ENCODE peak calls at places on chromosomes 6 and 20, in seven cellular contexts. One of them, this sample, is unnamed. For H3K4me1, the result is how much of the 10 kb centered on the place peaks cover.

GRCh38 chr6:154895841-154896240 is 99.3 kb upstream of the TIAM2 start:
- DNase-seq in psoas muscle: no peak
- DNase-seq in H1: no peak
- DNase-seq in mesendoderm: no peak
- DNase-seq in mucosa of descending colon: no peak
- DNase-seq in upper lobe of right lung: no peak
- DNase-seq in breast epithelium: no peak
- DNase-seq in this sample: no peak

GRCh38 chr6:29747688-29748250 is 24.5 kb downstream of the HLA-F start:
- DNase-seq in psoas muscle: no peak
- DNase-seq in H1: no peak
- DNase-seq in mesendoderm: peak
- DNase-seq in mucosa of descending colon: no peak
- DNase-seq in upper lobe of right lung: no peak
- DNase-seq in breast epithelium: no peak
- DNase-seq in this sample: no peak

GRCh38 chr20:50911716-50912115 is 19.5 kb downstream of the ADNP start:
- DNase-seq in psoas muscle: no peak
- DNase-seq in H1: no peak
- DNase-seq in mesendoderm: no peak
- DNase-seq in mucosa of descending colon: no peak
- DNase-seq in upper lobe of right lung: no peak
- DNase-seq in breast epithelium: no peak
- DNase-seq in this sample: no peak

GRCh38 chr20:10430000-10430466 is 4.0 kb downstream of the MKKS start:
- DNase-seq in psoas muscle: no peak
- DNase-seq in H1: no peak
- DNase-seq in mesendoderm: no peak
- DNase-seq in mucosa of descending colon: no peak
- DNase-seq in upper lobe of right lung: no peak
- DNase-seq in breast epithelium: no peak
- DNase-seq in this sample: no peak

GRCh38 chr20:54208492-54209044 is 681 bp downstream of the PFDN4 start:
- DNase-seq in psoas muscle: no peak
- DNase-seq in H1: no peak
- DNase-seq in mesendoderm: peak
- DNase-seq in mucosa of descending colon: no peak
- DNase-seq in upper lobe of right lung: no peak
- DNase-seq in breast epithelium: no peak
- DNase-seq in this sample: peak

GRCh38 chr6:5677219-5678000 is 329.3 kb downstream of the NRN1 start:
- DNase-seq in psoas muscle: no peak
- DNase-seq in H1: no peak
- DNase-seq in mesendoderm: peak
- DNase-seq in mucosa of descending colon: no peak
- DNase-seq in upper lobe of right lung: no peak
- DNase-seq in breast epithelium: no peak
- DNase-seq in this sample: no peak

GRCh38 chr6:3928111-3928510 is 78.9 kb downstream of the FAM50B start:
- DNase-seq in psoas muscle: peak
- DNase-seq in H1: no peak
- DNase-seq in mesendoderm: no peak
- DNase-seq in mucosa of descending colon: no peak
- DNase-seq in upper lobe of right lung: no peak
- DNase-seq in breast epithelium: no peak
- DNase-seq in this sample: no peak

GRCh38 chr6:56683882-56684281 is 41.2 kb upstream of the DST start:
- DNase-seq in psoas muscle: no peak
- DNase-seq in H1: no peak
- DNase-seq in mesendoderm: no peak
- DNase-seq in mucosa of descending colon: no peak
- DNase-seq in upper lobe of right lung: no peak
- DNase-seq in breast epithelium: peak
- DNase-seq in this sample: no peak

GRCh38 chr6:41536884-41537347 is 9.3 kb upstream of the FOXP4 start:
- DNase-seq in psoas muscle: no peak
- DNase-seq in H1: no peak
- DNase-seq in mesendoderm: no peak
- DNase-seq in mucosa of descending colon: peak
- DNase-seq in upper lobe of right lung: peak
- DNase-seq in breast epithelium: peak
- DNase-seq in this sample: peak

GRCh38 chr6:154613137-154613676 is 102.7 kb upstream of the CNKSR3 start:
- DNase-seq in psoas muscle: no peak
- DNase-seq in H1: no peak
- DNase-seq in mesendoderm: no peak
- DNase-seq in mucosa of descending colon: no peak
- DNase-seq in upper lobe of right lung: no peak
- DNase-seq in breast epithelium: no peak
- DNase-seq in this sample: no peak

GRCh38 chr6:132527791-132528190 is 10.3 kb upstream of the TAAR9 start:
- DNase-seq in psoas muscle: no peak
- DNase-seq in H1: no peak
- DNase-seq in mesendoderm: no peak
- DNase-seq in mucosa of descending colon: no peak
- DNase-seq in upper lobe of right lung: no peak
- DNase-seq in breast epithelium: no peak
- DNase-seq in this sample: no peak

GRCh38 chr6:144595266-144595665 is 310.1 kb downstream of the UTRN start:
- DNase-seq in psoas muscle: no peak
- DNase-seq in H1: no peak
- DNase-seq in mesendoderm: no peak
- DNase-seq in mucosa of descending colon: no peak
- DNase-seq in upper lobe of right lung: no peak
- DNase-seq in breast epithelium: no peak
- DNase-seq in this sample: no peak

GRCh38 chr20:58428364-58428763 is 39.3 kb downstream of the VAPB start:
- DNase-seq in psoas muscle: no peak
- DNase-seq in H1: no peak
- DNase-seq in mesendoderm: no peak
- DNase-seq in mucosa of descending colon: no peak
- DNase-seq in upper lobe of right lung: no peak
- DNase-seq in breast epithelium: no peak
- DNase-seq in this sample: no peak

GRCh38 chr6:4133941-4134838 is 1.2 kb downstream of the ECI2 start:
- DNase-seq in psoas muscle: peak
- DNase-seq in H1: no peak
- DNase-seq in mesendoderm: peak
- DNase-seq in mucosa of descending colon: peak
- DNase-seq in upper lobe of right lung: no peak
- DNase-seq in breast epithelium: no peak
- DNase-seq in this sample: peak

GRCh38 chr20:33299111-33299603 is 16.1 kb downstream of the BPIFB1 start:
- DNase-seq in psoas muscle: peak
- DNase-seq in H1: peak
- DNase-seq in mesendoderm: peak
- DNase-seq in mucosa of descending colon: peak
- DNase-seq in upper lobe of right lung: peak
- DNase-seq in breast epithelium: peak
- DNase-seq in this sample: peak

GRCh38 chr20:46243707-46244628 is 64.3 kb downstream of the CDH22 start:
- DNase-seq in psoas muscle: no peak
- DNase-seq in H1: no peak
- DNase-seq in mesendoderm: peak
- DNase-seq in mucosa of descending colon: no peak
- DNase-seq in upper lobe of right lung: no peak
- DNase-seq in breast epithelium: no peak
- DNase-seq in this sample: peak

GRCh38 chr6:90294989-90295853 is 1.4 kb downstream of the BACH2 start:
- DNase-seq in psoas muscle: peak
- DNase-seq in H1: no peak
- DNase-seq in mesendoderm: peak
- DNase-seq in mucosa of descending colon: peak
- DNase-seq in upper lobe of right lung: peak
- DNase-seq in breast epithelium: peak
- DNase-seq in this sample: peak

GRCh38 chr6:111800468-111800760 is 72.8 kb downstream of the FYN start:
- DNase-seq in psoas muscle: no peak
- DNase-seq in H1: no peak
- DNase-seq in mesendoderm: no peak
- DNase-seq in mucosa of descending colon: no peak
- DNase-seq in upper lobe of right lung: no peak
- DNase-seq in breast epithelium: no peak
- DNase-seq in this sample: no peak

GRCh38 chr6:147205690-147206600 is 1.7 kb downstream of the STXBP5 start:
- DNase-seq in psoas muscle: no peak
- DNase-seq in H1: no peak
- DNase-seq in mesendoderm: no peak
- DNase-seq in mucosa of descending colon: no peak
- DNase-seq in upper lobe of right lung: no peak
- DNase-seq in breast epithelium: no peak
- DNase-seq in this sample: no peak

DNA sequence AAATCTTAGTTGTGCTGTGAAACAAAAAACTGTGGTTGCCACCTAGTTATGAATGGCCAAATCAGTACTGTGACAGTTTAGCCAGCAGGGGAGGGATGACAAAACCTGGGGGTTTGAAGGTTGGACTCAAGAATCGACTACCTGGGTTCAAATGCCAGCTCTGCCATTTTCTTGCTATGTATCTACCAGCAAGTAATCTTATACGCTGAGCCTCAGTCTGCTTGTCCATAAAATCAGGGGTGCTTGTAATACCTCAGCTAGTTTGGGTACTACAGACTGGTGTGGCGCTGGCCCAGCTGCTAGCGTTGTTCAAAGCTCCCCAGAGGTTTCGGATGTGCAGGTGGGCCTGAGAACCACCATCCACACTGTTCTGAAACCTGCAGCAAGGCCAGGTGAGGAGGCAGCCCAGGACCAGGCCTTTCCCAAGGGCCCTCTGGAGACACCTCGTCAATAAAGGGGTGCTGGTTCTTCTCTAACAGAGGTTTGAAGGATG is 40.4 kb downstream of the TRAM2 start:
- DNase-seq in psoas muscle: no peak
- DNase-seq in H1: no peak
- DNase-seq in mesendoderm: no peak
- DNase-seq in mucosa of descending colon: no peak
- DNase-seq in upper lobe of right lung: no peak
- DNase-seq in breast epithelium: no peak
- DNase-seq in this sample: no peak
- H3K4me1 ChIP-seq in psoas muscle: under half
- H3K4me1 ChIP-seq in H1: under half
- H3K4me1 ChIP-seq in mesendoderm: under half
- H3K4me1 ChIP-seq in mucosa of descending colon: under half
- H3K4me1 ChIP-seq in upper lobe of right lung: under half
- H3K4me1 ChIP-seq in breast epithelium: under half
- H3K4me1 ChIP-seq in this sample: under half

GRCh38 chr6:35561113-35561512 is 48.4 kb upstream of the TULP1 start:
- DNase-seq in psoas muscle: no peak
- DNase-seq in H1: no peak
- DNase-seq in mesendoderm: no peak
- DNase-seq in mucosa of descending colon: no peak
- DNase-seq in upper lobe of right lung: no peak
- DNase-seq in breast epithelium: no peak
- DNase-seq in this sample: no peak
- H3K4me1 ChIP-seq in psoas muscle: under half
- H3K4me1 ChIP-seq in H1: under half
- H3K4me1 ChIP-seq in mesendoderm: under half
- H3K4me1 ChIP-seq in mucosa of descending colon: under half
- H3K4me1 ChIP-seq in upper lobe of right lung: under half
- H3K4me1 ChIP-seq in breast epithelium: under half
- H3K4me1 ChIP-seq in this sample: under half

GRCh38 chr6:44053760-44054556 is 73.3 kb downstream of the MRPL14 start:
- DNase-seq in psoas muscle: no peak
- DNase-seq in H1: no peak
- DNase-seq in mesendoderm: peak
- DNase-seq in mucosa of descending colon: no peak
- DNase-seq in upper lobe of right lung: no peak
- DNase-seq in breast epithelium: no peak
- DNase-seq in this sample: peak
- H3K4me1 ChIP-seq in psoas muscle: half or more
- H3K4me1 ChIP-seq in H1: under half
- H3K4me1 ChIP-seq in mesendoderm: under half
- H3K4me1 ChIP-seq in mucosa of descending colon: under half
- H3K4me1 ChIP-seq in upper lobe of right lung: under half
- H3K4me1 ChIP-seq in breast epithelium: under half
- H3K4me1 ChIP-seq in this sample: under half

GRCh38 chr6:139166238-139166955 is 31.5 kb downstream of the HECA start:
- DNase-seq in psoas muscle: no peak
- DNase-seq in H1: no peak
- DNase-seq in mesendoderm: no peak
- DNase-seq in mucosa of descending colon: no peak
- DNase-seq in upper lobe of right lung: no peak
- DNase-seq in breast epithelium: no peak
- DNase-seq in this sample: no peak

GRCh38 chr6:139165324-139165723 is 30.4 kb downstream of the HECA start:
- DNase-seq in psoas muscle: no peak
- DNase-seq in H1: no peak
- DNase-seq in mesendoderm: no peak
- DNase-seq in mucosa of descending colon: no peak
- DNase-seq in upper lobe of right lung: no peak
- DNase-seq in breast epithelium: no peak
- DNase-seq in this sample: no peak

GRCh38 chr6:139161817-139162284 is 27.0 kb downstream of the HECA start:
- DNase-seq in psoas muscle: no peak
- DNase-seq in H1: no peak
- DNase-seq in mesendoderm: no peak
- DNase-seq in mucosa of descending colon: no peak
- DNase-seq in upper lobe of right lung: no peak
- DNase-seq in breast epithelium: no peak
- DNase-seq in this sample: no peak

GRCh38 chr6:139161169-139161568 is 26.3 kb downstream of the HECA start:
- DNase-seq in psoas muscle: no peak
- DNase-seq in H1: no peak
- DNase-seq in mesendoderm: no peak
- DNase-seq in mucosa of descending colon: no peak
- DNase-seq in upper lobe of right lung: no peak
- DNase-seq in breast epithelium: no peak
- DNase-seq in this sample: no peak

DNA sequence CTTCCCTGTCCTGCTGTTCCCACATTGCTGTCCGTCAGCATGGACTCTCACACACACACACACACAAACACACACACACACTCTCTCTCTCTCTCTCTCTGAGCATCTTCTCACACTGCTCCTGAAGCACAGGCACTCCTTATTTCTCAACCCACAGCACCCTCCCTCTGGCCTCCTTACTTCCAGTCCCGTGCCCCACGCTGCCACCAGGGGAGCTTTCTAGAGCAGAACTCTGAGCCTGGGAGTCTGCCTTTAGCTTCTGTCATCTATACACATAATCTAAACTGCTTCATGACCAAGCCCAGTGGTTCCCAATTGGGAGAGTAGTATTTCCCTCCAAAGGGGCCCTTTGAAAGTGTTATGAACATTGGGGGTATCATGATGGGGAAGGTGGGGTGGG is 29.1 kb downstream of the HECA start:
- DNase-seq in psoas muscle: no peak
- DNase-seq in H1: no peak
- DNase-seq in mesendoderm: peak
- DNase-seq in mucosa of descending colon: no peak
- DNase-seq in upper lobe of right lung: no peak
- DNase-seq in breast epithelium: no peak
- DNase-seq in this sample: no peak
- H3K4me1 ChIP-seq in psoas muscle: under half
- H3K4me1 ChIP-seq in H1: under half
- H3K4me1 ChIP-seq in mesendoderm: under half
- H3K4me1 ChIP-seq in mucosa of descending colon: under half
- H3K4me1 ChIP-seq in upper lobe of right lung: under half
- H3K4me1 ChIP-seq in breast epithelium: under half
- H3K4me1 ChIP-seq in this sample: under half

GRCh38 chr6:169632841-169633240 is 69.0 kb downstream of the WDR27 start:
- DNase-seq in psoas muscle: no peak
- DNase-seq in H1: no peak
- DNase-seq in mesendoderm: no peak
- DNase-seq in mucosa of descending colon: no peak
- DNase-seq in upper lobe of right lung: no peak
- DNase-seq in breast epithelium: no peak
- DNase-seq in this sample: no peak
- H3K4me1 ChIP-seq in psoas muscle: under half
- H3K4me1 ChIP-seq in H1: under half
- H3K4me1 ChIP-seq in mesendoderm: under half
- H3K4me1 ChIP-seq in mucosa of descending colon: under half
- H3K4me1 ChIP-seq in upper lobe of right lung: under half
- H3K4me1 ChIP-seq in breast epithelium: under half
- H3K4me1 ChIP-seq in this sample: under half

This sample was measured in cardiac muscle cell.